ENCODE peak calls at places on chromosomes 3 and 15, in four cellular contexts. J is fibroblast of lung, I is H1, D is HFF-Myc. H is an unnamed sample.

GRCh38 chr15:60699845-60700244 is 220.9 kb upstream of the ICE2 start:
- DNase-seq in J (no peak), I (no peak), D (no peak), H (no peak)

GRCh38 chr15:50145451-50145872 is 26.4 kb upstream of the ATP8B4 start:
- DNase-seq in J (peak; percentile 92), I (no peak), D (peak; percentile 75), H (no peak)

GRCh38 chr3:188901671-188902331 is 270.0 kb upstream of the TPRG1 start:
- DNase-seq in J (no peak), I (no peak), D (no peak), H (no peak)

GRCh38 chr15:68700395-68701123 is 120.1 kb downstream of the ANP32A start:
- DNase-seq in J (peak; percentile 66), I (peak; percentile 63), D (peak; percentile 22), H (no peak)

GRCh38 chr3:112303811-112304325 is 9.9 kb upstream of the SLC9C1 start:
- DNase-seq in J (peak; percentile 54), I (peak; percentile 51), D (no peak), H (no peak)

GRCh38 chr15:88791637-88792036 is 11.6 kb upstream of the ACAN start:
- DNase-seq in J (no peak), I (no peak), D (no peak), H (no peak)

GRCh38 chr3:143596957-143597642 is 251.2 kb downstream of the SLC9A9 start:
- DNase-seq in J (no peak), I (peak; percentile 46), D (no peak), H (no peak)

GRCh38 chr3:128432898-128433629 is 33.6 kb downstream of the DNAJB8 start:
- DNase-seq in J (no peak), I (peak; percentile 75), D (no peak), H (peak; percentile 49)

GRCh38 chr3:166186003-166186402 is 348.8 kb upstream of the BCHE start:
- DNase-seq in J (no peak), I (no peak), D (no peak), H (no peak)

GRCh38 chr3:174285242-174285641 is 573.9 kb upstream of the NAALADL2 start:
- DNase-seq in J (no peak), I (no peak), D (no peak), H (no peak)

GRCh38 chr3:30206051-30206450 is 400.4 kb upstream of the TGFBR2 start:
- DNase-seq in J (no peak), I (no peak), D (no peak), H (no peak)

GRCh38 chr3:70556056-70556455 is 243.6 kb upstream of the MDFIC2 start:
- DNase-seq in J (no peak), I (no peak), D (no peak), H (no peak)

GRCh38 chr3:126509565-126510322 is 7.8 kb downstream of the UROC1 start:
- DNase-seq in J (no peak), I (no peak), D (no peak), H (no peak)

GRCh38 chr3:159616234-159616825 is 372.3 kb upstream of the IL12A start:
- DNase-seq in J (peak; percentile 62), I (peak; percentile 61), D (no peak), H (no peak)

DNA sequence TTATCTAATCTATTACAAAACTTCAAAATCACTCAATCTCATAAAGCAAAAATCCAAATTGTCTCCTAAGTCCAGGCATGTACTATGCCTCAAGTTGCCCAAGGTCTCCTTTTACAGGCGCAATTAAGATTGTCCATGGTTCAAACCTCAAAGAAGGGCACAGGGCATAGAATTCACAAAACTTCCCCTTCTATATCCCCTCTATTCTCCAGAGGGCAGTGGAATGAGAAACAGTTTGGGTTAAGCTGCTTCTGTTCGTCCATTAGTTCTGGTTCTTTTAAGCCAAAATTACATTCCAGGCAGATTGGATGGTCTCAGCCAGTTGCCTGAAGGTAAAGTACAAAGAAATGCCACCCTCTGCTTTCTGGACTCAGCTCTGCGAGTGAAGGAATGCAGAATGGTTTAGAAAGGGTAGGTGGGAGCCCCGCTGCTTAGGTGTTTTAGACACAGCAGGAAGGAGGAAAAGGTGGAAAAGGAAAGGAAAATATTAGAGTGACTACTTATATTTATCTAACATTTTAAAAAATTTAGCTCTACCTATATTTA is 200.8 kb downstream of the GREM1 start:
- DNase-seq in J (no peak), I (no peak), D (no peak), H (no peak)
- TF ChIP-seq CTCF in J (no peak), I (no peak), D (no peak), H (no peak)

GRCh38 chr15:44426975-44427755 is at the start of gene CTDSPL2:
- DNase-seq in J (peak; percentile 99), I (peak; percentile 95), D (peak; percentile 96), H (peak; percentile 95)

DNA sequence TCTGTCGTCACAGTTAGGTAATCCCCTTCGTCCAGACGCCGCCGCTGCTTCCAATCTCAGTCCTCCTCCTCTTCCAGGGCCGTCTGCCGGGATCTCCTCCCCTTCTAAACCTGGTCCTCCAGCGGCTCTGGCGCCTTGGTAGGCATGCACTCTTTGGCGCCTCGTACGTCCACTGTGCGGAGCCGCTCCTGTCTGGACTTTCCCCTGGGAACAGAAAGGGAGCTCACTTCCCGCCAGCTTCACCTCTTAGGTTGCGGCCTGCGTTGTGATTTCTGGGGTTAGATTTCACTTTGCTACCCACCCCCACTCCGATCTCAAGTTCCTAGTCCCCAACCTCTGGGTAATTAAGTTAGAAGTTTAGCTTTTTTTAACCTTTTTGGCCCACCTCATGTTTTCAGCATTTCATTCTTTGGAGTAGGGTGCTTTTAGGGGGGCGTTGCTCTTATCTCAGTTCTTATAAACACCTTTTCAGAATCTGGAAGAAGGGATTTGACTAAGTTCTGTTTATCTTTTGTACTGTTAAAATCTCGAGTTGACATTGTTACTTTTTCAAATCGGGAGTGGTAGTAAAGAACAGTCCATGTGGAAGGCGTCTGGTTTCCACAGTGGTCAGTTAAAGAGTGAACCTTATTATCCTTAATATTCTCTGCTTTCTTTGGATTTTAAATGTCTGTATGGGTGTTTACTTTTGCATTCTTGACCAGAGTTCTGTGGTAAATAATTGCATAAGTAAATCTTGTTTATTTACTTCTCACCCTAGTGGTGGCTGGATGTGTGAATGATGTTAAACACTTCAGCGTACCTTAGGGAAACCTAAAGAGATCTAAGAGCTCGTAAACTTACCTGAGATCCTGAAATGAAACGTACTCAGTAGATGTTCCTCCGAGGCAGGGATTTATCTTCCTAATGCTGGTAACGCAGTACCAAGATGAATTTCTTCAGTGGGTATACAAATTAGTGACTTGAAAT is 611 bp downstream of the CTDSPL2 start:
- DNase-seq in J (no peak), I (no peak), D (no peak), H (no peak)
- TF ChIP-seq CTCF in J (no peak), I (peak; percentile 7), D (no peak), H (peak; percentile 41)

DNA sequence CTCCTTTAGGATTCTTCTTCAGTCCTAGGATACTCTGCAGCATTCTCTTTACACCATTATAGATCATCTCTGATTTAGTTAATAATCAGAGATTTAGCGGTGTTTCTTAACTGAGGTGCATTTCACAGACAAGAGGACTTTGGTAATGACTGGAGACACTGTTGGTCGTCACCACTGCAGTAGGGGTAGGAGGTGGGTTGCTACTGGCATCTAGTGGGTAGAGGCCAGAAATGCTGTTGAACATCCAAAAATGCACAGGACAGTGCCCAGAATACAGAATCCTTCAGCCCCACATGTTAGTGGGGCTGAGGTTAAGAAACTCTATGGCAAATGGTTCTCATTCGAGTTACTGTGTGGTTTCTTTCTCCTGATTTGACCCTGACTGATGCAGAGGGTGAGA is 80.4 kb upstream of the LMCD1 start:
- DNase-seq in J (no peak), I (no peak), D (no peak), H (no peak)
- TF ChIP-seq CTCF in J (no peak), I (peak; percentile 15), D (no peak), H (peak; percentile 13)

DNA sequence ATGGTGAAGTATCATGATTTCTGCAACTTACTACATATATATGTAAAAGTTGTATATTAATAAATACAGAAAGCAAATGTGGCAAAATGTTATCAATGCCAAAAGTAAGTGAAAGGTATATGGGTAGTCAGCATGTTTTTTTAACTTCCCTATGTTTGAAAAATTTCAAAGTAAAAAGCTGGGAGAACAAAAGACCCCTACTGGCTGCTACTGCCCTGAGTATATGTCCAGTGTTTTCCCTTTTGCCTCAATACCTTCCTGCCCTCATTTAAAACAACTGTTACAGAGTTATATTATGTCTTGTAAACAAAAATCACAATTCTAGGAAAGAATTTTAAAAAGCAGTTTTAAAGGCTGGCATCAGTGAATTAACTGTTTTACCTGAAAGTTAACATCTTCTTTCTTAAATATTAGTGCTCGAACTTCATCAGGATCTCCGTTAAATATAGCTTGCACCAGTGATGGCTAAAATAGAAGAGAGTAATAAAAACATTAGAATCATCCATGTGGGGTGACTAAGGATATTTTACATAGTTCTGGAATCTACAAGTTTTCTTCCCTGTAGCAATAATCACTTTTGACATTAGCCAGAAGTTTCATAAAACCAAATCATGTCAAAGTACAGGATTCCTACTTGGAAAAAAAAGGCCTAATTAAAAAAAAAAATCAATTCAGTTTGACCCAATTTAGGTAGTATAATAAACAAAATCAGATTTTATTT is 2.8 kb downstream of the ANKRD28 start:
- DNase-seq in J (peak; percentile 51), I (no peak), D (no peak), H (no peak)
- TF ChIP-seq CTCF in J (peak; percentile 20), I (no peak), D (peak; percentile 18), H (no peak)

GRCh38 chr3:119808244-119808643 is 26.3 kb downstream of the NR1I2 start:
- DNase-seq in J (no peak), I (no peak), D (no peak), H (no peak)
- TF ChIP-seq CTCF in J (no peak), I (peak; percentile 21), D (no peak), H (peak; percentile 28)

DNA sequence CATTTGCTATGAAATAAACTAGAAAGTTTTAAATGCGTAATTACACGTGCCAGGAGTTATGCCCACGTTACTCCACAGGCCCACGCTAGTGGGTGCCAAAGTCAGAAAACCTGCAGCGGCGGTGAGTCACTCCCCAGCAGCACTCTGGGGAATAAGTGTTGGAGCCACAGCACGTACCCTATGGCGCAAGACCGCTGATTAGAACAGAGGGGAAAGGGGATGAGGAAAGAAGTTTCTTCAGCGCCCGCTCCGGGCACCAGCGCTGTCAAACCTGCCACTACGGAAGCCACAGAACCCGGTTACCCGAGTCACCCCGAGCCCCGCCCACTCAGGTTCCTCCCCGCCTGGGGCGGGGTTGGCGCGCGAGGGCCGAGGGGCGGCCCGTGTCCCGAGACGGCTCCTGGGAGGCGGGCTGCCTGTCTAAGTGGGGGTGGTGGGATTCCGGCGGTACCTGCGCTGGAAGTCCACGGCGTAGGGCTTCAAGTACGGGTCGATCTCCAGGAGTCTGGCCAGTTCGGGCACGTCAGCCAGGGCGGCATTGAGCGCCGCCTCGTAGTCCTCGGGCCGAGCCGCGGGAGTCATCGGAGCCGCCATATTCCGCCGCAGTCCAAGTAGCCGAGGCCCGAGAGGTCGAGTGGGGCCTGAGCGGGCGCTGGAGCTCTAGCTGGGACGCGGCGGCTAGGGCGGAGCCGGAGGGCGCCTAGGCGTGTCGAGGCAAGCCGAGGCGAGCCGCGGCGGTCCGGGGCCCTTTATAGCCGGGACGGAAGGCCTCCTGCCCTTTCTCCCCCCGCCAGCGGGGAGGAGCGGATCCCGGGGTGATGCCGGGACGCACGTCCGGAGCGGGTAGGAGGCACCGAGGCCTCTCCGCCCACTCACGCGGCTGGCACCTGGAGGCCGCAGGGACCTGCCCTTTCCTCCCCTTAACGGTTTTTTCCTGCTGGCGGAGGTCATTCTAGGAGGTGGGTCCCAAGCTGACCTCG is at the start of gene GBE1:
- DNase-seq in J (peak; percentile 98), I (peak; percentile 89), D (peak; percentile 81), H (peak; percentile 75)
- TF ChIP-seq CTCF in J (peak; percentile 29), I (no peak), D (no peak), H (peak; percentile 50)

GRCh38 chr15:40272713-40273056 is 10.2 kb downstream of the ANKRD63 start:
- DNase-seq in J (no peak), I (no peak), D (no peak), H (no peak)
- TF ChIP-seq CTCF in J (peak; percentile 7), I (peak; percentile 54), D (peak; percentile 20), H (peak; percentile 33)

GRCh38 chr3:134464693-134465385 is 20.9 kb downstream of the ANAPC13 start:
- DNase-seq in J (no peak), I (peak; percentile 51), D (no peak), H (no peak)
- TF ChIP-seq CTCF in J (no peak), I (peak; percentile 23), D (no peak), H (no peak)

GRCh38 chr3:134145183-134145582 is 105.5 kb downstream of the RYK start:
- DNase-seq in J (no peak), I (no peak), D (no peak), H (no peak)
- TF ChIP-seq CTCF in J (no peak), I (peak; percentile 42), D (peak; percentile 2), H (peak; percentile 23)

H was measured in progenitor cell of endocrine pancreas.